ENCODE peak calls at places on chromosomes 13 and 19, in four cellular contexts. V is pancreas; N is fibroblast of mammary gland; T is effector memory CD4-positive, alpha-beta T cell. F is an unnamed sample.

GRCh38 chr19:293436-294110 is 2.4 kb upstream of the PLPP2 start:
- DNase-seq in V (no peak), N (no peak), T (no peak), F (no peak)

GRCh38 chr13:71149498-71150363 is 717.3 kb downstream of the DACH1 start:
- DNase-seq in V (peak), N (no peak), T (no peak), F (no peak)

GRCh38 chr19:42488783-42489521 is 39.3 kb downstream of the CEACAM1 start:
- DNase-seq in V (no peak), N (no peak), T (no peak), F (no peak)

GRCh38 chr19:4373601-4374441 is 26.5 kb downstream of the SH3GL1 start:
- DNase-seq in V (no peak), N (peak), T (no peak), F (no peak)

GRCh38 chr13:114019367-114019766 is 45.5 kb upstream of the C13orf46 start:
- DNase-seq in V (no peak), N (no peak), T (peak), F (no peak)

GRCh38 chr19:5058456-5059190 is 89.7 kb downstream of the KDM4B start:
- DNase-seq in V (no peak), N (peak), T (no peak), F (no peak)

GRCh38 chr13:74870865-74871264 is 611.1 kb downstream of the TBC1D4 start:
- DNase-seq in V (no peak), N (peak), T (no peak), F (no peak)

GRCh38 chr13:48318014-48318713 is 14.6 kb downstream of the RB1 start:
- DNase-seq in V (no peak), N (no peak), T (no peak), F (no peak)

GRCh38 chr19:48135411-48135810 is 24.8 kb upstream of the PLA2G4C start:
- DNase-seq in V (no peak), N (no peak), T (no peak), F (no peak)

GRCh38 chr13:48526269-48526668 is 6.6 kb downstream of the RCBTB2 start:
- DNase-seq in V (no peak), N (no peak), T (no peak), F (no peak)

GRCh38 chr13:113598481-113598880 is 13.9 kb downstream of the TFDP1 start:
- DNase-seq in V (no peak), N (no peak), T (no peak), F (no peak)

GRCh38 chr13:75258159-75258782 is 223.7 kb downstream of the TBC1D4 start:
- DNase-seq in V (no peak), N (peak), T (no peak), F (peak)

GRCh38 chr13:70732611-70733010 is 624.4 kb upstream of the KLHL1 start:
- DNase-seq in V (no peak), N (no peak), T (no peak), F (no peak)

GRCh38 chr13:112840472-112841302 is 128.3 kb upstream of the MCF2L start:
- DNase-seq in V (no peak), N (no peak), T (no peak), F (no peak)

GRCh38 chr13:99722931-99723330 is 221.7 kb downstream of the TM9SF2 start:
- DNase-seq in V (no peak), N (no peak), T (no peak), F (no peak)

GRCh38 chr13:32969516-32969941 is 46.7 kb upstream of the KL start:
- DNase-seq in V (no peak), N (peak), T (no peak), F (no peak)

GRCh38 chr13:92136449-92137180 is 738.2 kb downstream of the GPC5 start:
- DNase-seq in V (no peak), N (peak), T (no peak), F (no peak)

GRCh38 chr19:55693336-55693974 is 18.4 kb downstream of the EPN1 start:
- DNase-seq in V (no peak), N (no peak), T (no peak), F (no peak)

GRCh38 chr13:110226051-110226562 is 80.8 kb downstream of the COL4A1 start:
- DNase-seq in V (no peak), N (no peak), T (no peak), F (no peak)

GRCh38 chr13:105278797-105279425 is 1256.6 kb downstream of the EFNB2 start:
- DNase-seq in V (no peak), N (no peak), T (no peak), F (no peak)

GRCh38 chr13:40172149-40172591 is 494.3 kb downstream of the FOXO1 start:
- DNase-seq in V (no peak), N (no peak), T (no peak), F (no peak)

GRCh38 chr13:113126265-113127150 is 3.9 kb downstream of the F10 start:
- DNase-seq in V (peak), N (no peak), T (no peak), F (no peak)

GRCh38 chr13:85772379-85772778 is 26.8 kb downstream of the SLITRK6 start:
- DNase-seq in V (no peak), N (peak), T (no peak), F (no peak)

GRCh38 chr19:11587302-11587972 is 9.8 kb upstream of the ZNF627 start:
- DNase-seq in V (peak), N (peak), T (peak), F (no peak)

GRCh38 chr19:3154957-3155736 is 19.3 kb downstream of the GNA15 start:
- DNase-seq in V (no peak), N (peak), T (peak), F (no peak)

GRCh38 chr13:79654520-79654919 is 173.6 kb downstream of the NDFIP2 start:
- DNase-seq in V (no peak), N (no peak), T (no peak), F (no peak)

GRCh38 chr13:49314344-49314882 is 66.7 kb downstream of the CDADC1 start:
- DNase-seq in V (no peak), N (peak), T (no peak), F (no peak)

GRCh38 chr13:66977156-66977555 is 253.0 kb downstream of the PCDH9 start:
- DNase-seq in V (no peak), N (peak), T (no peak), F (no peak)

GRCh38 chr19:47124937-47125668 is 5.5 kb upstream of the SAE1 start:
- DNase-seq in V (no peak), N (peak), T (no peak), F (no peak)

GRCh38 chr13:35771898-35772297 is 295.4 kb upstream of the MAB21L1 start:
- DNase-seq in V (no peak), N (peak), T (no peak), F (no peak)

GRCh38 chr13:30049692-30050091 is 199.3 kb upstream of the UBL3 start:
- DNase-seq in V (no peak), N (no peak), T (no peak), F (no peak)

GRCh38 chr19:45470147-45471081 is 2.6 kb downstream of the FOSB start:
- DNase-seq in V (peak), N (peak), T (peak), F (no peak)

GRCh38 chr13:24220086-24220703 is 59.7 kb downstream of the SPATA13 start:
- DNase-seq in V (peak), N (peak), T (peak), F (peak)

GRCh38 chr13:101757446-101758039 is 305.1 kb downstream of the ITGBL1 start:
- DNase-seq in V (no peak), N (peak), T (no peak), F (no peak)

GRCh38 chr13:98582947-98583346 is 6.0 kb upstream of the STK24 start:
- DNase-seq in V (no peak), N (no peak), T (no peak), F (no peak)

GRCh38 chr13:46126552-46127171 is 21.8 kb upstream of the CPB2 start:
- DNase-seq in V (peak), N (peak), T (peak), F (peak)

GRCh38 chr13:21676611-21677021 is 5.7 kb downstream of the FGF9 start:
- DNase-seq in V (peak), N (no peak), T (no peak), F (no peak)

GRCh38 chr19:46967578-46968018 is 52.0 kb upstream of the NPAS1 start:
- DNase-seq in V (no peak), N (no peak), T (no peak), F (no peak)

DNA sequence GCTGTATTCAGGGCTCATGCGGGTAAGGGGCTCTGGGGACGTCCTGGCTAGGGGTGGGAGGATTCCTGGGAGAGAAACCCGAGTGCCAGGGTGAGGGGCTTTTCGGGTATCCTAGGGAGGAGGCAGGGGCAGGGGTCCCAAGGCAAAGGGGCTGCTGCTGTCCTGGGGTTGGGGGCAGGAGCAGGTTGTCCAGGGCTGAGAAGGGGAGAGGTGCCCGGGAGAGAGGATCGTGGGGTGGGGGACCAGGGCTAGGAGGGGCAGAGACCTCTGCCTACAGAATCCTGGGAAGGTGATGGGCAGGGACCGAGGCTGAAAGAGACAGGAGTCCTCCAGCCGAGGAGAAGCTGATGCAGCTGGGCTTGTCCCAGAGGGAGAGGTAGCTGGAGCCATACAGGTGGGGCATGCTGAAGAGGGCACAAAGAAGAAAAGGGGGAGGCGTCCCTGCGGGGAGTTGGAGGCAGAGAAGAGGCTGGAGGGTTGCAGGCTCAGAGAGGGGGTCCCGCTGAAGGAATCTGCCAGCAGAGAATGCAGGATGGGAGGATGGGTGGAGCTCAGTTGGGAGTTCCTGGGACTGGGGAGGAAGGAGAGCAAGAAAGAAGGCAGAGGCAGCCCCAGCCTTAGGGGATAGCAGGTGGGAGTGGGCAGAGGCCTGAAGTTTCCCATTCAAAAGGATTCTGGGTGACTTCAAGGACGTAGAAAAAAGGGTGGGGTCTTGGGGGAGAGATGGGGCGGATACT is 569 bp downstream of the CYP2S1 start:
- DNase-seq in V (no peak), N (no peak), T (no peak), F (no peak)
- H3K4me3 ChIP-seq in V (no peak), N (no peak), T (peak), F (peak)

GRCh38 chr19:34134190-34135032 is 37.9 kb upstream of the LSM14A start:
- DNase-seq in V (peak), N (peak), T (peak), F (peak)

GRCh38 chr19:34136127-34136526 is 36.2 kb upstream of the LSM14A start:
- DNase-seq in V (no peak), N (no peak), T (no peak), F (no peak)

GRCh38 chr19:34135033-34135370 is 37.3 kb upstream of the LSM14A start:
- DNase-seq in V (no peak), N (no peak), T (no peak), F (no peak)

GRCh38 chr19:34131100-34131499 is 41.2 kb upstream of the LSM14A start:
- DNase-seq in V (no peak), N (peak), T (no peak), F (no peak)

DNA sequence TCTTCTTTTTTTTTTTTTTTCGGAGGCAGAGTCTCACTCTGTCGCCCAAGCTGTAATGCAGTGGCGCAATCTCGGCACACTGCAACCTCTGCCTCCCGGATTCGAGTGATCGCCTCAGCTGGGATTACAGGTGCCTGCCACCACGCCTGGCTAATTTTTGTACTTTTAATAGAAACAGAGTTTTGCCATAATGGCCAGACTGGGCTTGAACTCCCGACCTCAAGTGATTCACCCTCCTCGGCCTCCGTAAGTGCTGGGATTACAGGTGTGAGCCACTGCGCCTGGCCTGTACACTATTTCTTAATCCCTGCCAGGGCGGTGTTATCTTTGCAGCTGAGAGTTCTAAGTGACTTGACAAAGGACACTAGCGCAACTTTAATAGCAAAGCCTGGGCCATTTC is 36.9 kb upstream of the LSM14A start:
- DNase-seq in V (peak), N (no peak), T (no peak), F (no peak)
- H3K4me3 ChIP-seq in V (peak), N (no peak), T (no peak), F (no peak)

DNA sequence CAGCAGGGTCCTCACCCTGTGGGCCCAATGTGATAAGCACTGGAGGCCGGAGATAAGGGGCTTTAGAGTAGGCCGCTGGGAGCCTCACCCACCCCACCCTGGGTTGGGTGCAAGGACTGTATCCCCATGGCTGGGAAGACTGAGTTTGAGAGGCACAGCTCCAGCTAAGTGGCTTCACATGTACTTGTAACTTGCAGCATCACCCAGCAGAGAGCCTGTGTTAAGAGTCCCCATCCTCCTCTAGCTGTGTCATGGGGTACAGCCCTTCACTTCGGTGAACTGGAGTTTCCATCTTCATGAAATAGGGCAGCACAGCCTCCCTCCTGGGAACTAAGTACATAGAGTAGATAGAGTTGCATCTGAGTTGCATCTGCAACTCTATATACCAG is 1.3 kb downstream of the PRDX2 start:
- DNase-seq in V (no peak), N (no peak), T (no peak), F (no peak)
- H3K4me3 ChIP-seq in V (peak), N (peak), T (peak), F (no peak)

GRCh38 chr19:38685666-38686529 is 38.4 kb downstream of the ACTN4 start:
- DNase-seq in V (no peak), N (peak), T (no peak), F (no peak)
- H3K4me3 ChIP-seq in V (no peak), N (no peak), T (peak), F (no peak)

DNA sequence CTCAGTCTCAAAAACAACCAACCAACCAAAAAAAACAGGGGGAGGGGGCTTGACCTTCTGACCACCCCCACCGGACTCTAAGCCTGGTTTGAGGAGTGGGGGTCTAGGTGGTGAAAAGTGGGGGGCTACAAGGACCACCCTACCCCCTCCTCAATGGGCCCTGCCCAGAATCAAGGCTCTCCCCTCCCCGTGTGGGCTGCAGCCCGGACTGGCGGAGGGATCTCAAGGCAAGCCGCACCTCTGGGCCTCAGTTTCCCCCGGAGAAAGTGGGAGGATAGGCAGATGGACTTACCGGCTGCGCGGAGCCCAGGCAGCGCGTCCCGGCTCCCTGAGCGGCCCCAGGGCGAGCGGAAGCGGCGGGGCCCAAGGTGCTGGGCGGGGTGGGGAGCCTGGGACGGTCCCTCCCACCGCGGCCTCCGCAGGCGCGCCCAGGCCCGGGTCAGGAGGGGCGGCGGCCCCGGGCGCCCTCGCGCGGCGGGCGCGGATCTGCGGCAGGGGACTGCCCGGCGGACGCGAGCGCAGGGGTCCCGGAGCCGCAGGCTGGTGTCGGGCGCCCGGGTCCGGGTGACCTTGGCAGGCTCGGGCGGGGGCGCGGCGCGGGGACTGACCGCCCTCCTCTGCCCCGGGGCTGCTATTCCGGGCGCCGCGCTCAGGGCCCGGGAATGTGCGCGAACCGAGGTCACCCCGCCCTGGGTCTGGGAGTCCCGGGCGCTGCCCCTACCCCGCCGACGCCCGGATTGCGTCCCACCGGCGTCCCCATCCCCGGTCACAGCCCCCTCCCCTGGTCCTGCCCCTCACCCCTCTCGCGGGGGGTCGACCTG is at the start of gene ADAMTSL5:
- DNase-seq in V (no peak), N (peak), T (peak), F (no peak)
- H3K4me3 ChIP-seq in V (peak), N (peak), T (peak), F (peak)

DNA sequence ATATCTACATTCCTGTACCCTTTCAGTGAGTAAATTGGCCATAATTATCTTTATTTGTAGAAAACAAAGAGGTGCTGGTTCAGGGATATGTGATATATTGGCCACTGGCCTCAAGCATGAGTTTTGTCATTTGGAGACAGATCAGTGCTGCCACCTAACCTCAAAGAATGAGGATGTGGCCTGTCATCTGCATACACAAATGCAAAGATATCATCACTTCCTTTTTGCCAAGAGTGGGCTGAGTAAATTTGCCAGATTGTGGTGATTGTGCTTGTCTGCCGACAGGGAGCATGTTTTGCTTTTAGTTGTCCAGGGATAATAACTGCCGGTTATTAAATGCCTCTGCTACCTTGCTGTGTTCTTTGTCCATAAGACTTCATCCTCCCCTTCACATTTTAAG is 44.2 kb downstream of the WASF3 start:
- DNase-seq in V (no peak), N (peak), T (no peak), F (no peak)
- H3K4me3 ChIP-seq in V (no peak), N (no peak), T (no peak), F (no peak)

GRCh38 chr19:35753634-35754364 is 3.0 kb downstream of the HSPB6 start:
- DNase-seq in V (no peak), N (no peak), T (no peak), F (no peak)

GRCh38 chr19:35754365-35755139 is 2.3 kb downstream of the HSPB6 start:
- DNase-seq in V (peak), N (peak), T (no peak), F (no peak)

GRCh38 chr19:35756373-35757230 is at the start of gene HSPB6:
- DNase-seq in V (no peak), N (peak), T (no peak), F (no peak)

GRCh38 chr19:35755550-35756371 is 1.1 kb downstream of the HSPB6 start:
- DNase-seq in V (no peak), N (peak), T (peak), F (no peak)

DNA sequence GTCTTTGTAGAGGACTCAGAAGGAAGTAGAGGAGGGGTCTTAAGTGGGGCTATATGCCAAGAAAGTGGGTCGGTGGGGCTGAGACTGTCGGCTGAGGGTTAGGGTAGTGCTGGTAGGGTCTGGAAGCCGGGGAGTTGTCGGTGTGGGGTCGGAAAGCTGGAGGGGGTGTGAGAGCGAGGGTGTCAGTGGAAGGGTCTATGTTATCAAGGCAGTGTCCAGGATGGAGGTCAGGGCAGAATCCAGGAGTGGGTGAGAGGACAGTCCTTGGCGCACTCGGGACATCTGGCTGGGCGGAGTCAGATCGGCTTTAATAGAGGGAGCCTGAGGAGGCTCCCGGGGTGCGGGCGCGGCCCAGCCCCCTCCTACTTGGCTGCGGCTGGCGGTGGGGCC is 1.7 kb downstream of the HSPB6 start:
- DNase-seq in V (peak), N (no peak), T (no peak), F (no peak)
- H3K4me3 ChIP-seq in V (no peak), N (peak), T (no peak), F (peak)

GRCh38 chr19:18960370-18960769 is 19.4 kb upstream of the HOMER3 start:
- DNase-seq in V (no peak), N (no peak), T (no peak), F (no peak)

GRCh38 chr19:18967358-18968146 is 26.5 kb upstream of the HOMER3 start:
- DNase-seq in V (peak), N (peak), T (no peak), F (no peak)

GRCh38 chr19:18966304-18966703 is 25.3 kb upstream of the HOMER3 start:
- DNase-seq in V (no peak), N (no peak), T (no peak), F (no peak)

GRCh38 chr19:18964121-18964520 is 23.1 kb upstream of the HOMER3 start:
- DNase-seq in V (no peak), N (no peak), T (no peak), F (no peak)

GRCh38 chr19:18961767-18962423 is 20.9 kb upstream of the HOMER3 start:
- DNase-seq in V (no peak), N (no peak), T (no peak), F (peak)
- H3K4me3 ChIP-seq in V (no peak), N (no peak), T (no peak), F (no peak)

F was measured in iPS DF 6.9.